ENCODE peak calls at places on chromosomes 16 and 17, in ten cellular contexts. One of them, this sample, is unnamed. For H3K9me3, the result is how much of the 10 kb centered on the place peaks cover.

GRCh38 chr17:32314636-32315035 is 27.3 kb downstream of the C17orf75 start:
- DNase-seq in H9: no peak
- DNase-seq in K562: no peak
- DNase-seq in lung: no peak
- DNase-seq in CD4-positive, CD25-positive, alpha-beta regulatory T cell: no peak
- DNase-seq in IMR-90: no peak
- DNase-seq in PC-9: no peak
- DNase-seq in tibial nerve: no peak
- DNase-seq in AG04450: no peak
- DNase-seq in left ventricle myocardium inferior: no peak
- DNase-seq in this sample: no peak

GRCh38 chr16:63530974-63531373 is 1494.7 kb upstream of the CDH8 start:
- DNase-seq in H9: no peak
- DNase-seq in K562: no peak
- DNase-seq in lung: no peak
- DNase-seq in CD4-positive, CD25-positive, alpha-beta regulatory T cell: no peak
- DNase-seq in IMR-90: no peak
- DNase-seq in PC-9: no peak
- DNase-seq in tibial nerve: no peak
- DNase-seq in AG04450: no peak
- DNase-seq in left ventricle myocardium inferior: no peak
- DNase-seq in this sample: peak

GRCh38 chr17:63978266-63979200 is 5.8 kb upstream of the SCN4A start:
- DNase-seq in H9: no peak
- DNase-seq in K562: no peak
- DNase-seq in lung: no peak
- DNase-seq in CD4-positive, CD25-positive, alpha-beta regulatory T cell: no peak
- DNase-seq in IMR-90: no peak
- DNase-seq in PC-9: no peak
- DNase-seq in tibial nerve: no peak
- DNase-seq in AG04450: no peak
- DNase-seq in left ventricle myocardium inferior: no peak
- DNase-seq in this sample: no peak

GRCh38 chr17:7034955-7035590 is 742 bp upstream of the SLC16A13 start:
- DNase-seq in H9: no peak
- DNase-seq in K562: no peak
- DNase-seq in lung: no peak
- DNase-seq in CD4-positive, CD25-positive, alpha-beta regulatory T cell: no peak
- DNase-seq in IMR-90: no peak
- DNase-seq in PC-9: no peak
- DNase-seq in tibial nerve: no peak
- DNase-seq in AG04450: no peak
- DNase-seq in left ventricle myocardium inferior: no peak
- DNase-seq in this sample: no peak

GRCh38 chr17:36641877-36642845 is 40.8 kb downstream of the MRM1 start:
- DNase-seq in H9: peak
- DNase-seq in K562: no peak
- DNase-seq in lung: no peak
- DNase-seq in CD4-positive, CD25-positive, alpha-beta regulatory T cell: no peak
- DNase-seq in IMR-90: no peak
- DNase-seq in PC-9: no peak
- DNase-seq in tibial nerve: no peak
- DNase-seq in AG04450: no peak
- DNase-seq in left ventricle myocardium inferior: no peak
- DNase-seq in this sample: peak

GRCh38 chr17:58312021-58312630 is 16.5 kb downstream of the TSPOAP1 start:
- DNase-seq in H9: no peak
- DNase-seq in K562: no peak
- DNase-seq in lung: no peak
- DNase-seq in CD4-positive, CD25-positive, alpha-beta regulatory T cell: no peak
- DNase-seq in IMR-90: no peak
- DNase-seq in PC-9: no peak
- DNase-seq in tibial nerve: no peak
- DNase-seq in AG04450: no peak
- DNase-seq in left ventricle myocardium inferior: no peak
- DNase-seq in this sample: no peak

GRCh38 chr16:65809627-65810026 is 556.9 kb upstream of the CDH5 start:
- DNase-seq in H9: no peak
- DNase-seq in K562: no peak
- DNase-seq in lung: no peak
- DNase-seq in CD4-positive, CD25-positive, alpha-beta regulatory T cell: no peak
- DNase-seq in IMR-90: no peak
- DNase-seq in PC-9: no peak
- DNase-seq in tibial nerve: no peak
- DNase-seq in AG04450: no peak
- DNase-seq in left ventricle myocardium inferior: no peak
- DNase-seq in this sample: no peak

GRCh38 chr17:36566081-36566480 is 21.4 kb downstream of the GGNBP2 start:
- DNase-seq in H9: no peak
- DNase-seq in K562: no peak
- DNase-seq in lung: no peak
- DNase-seq in CD4-positive, CD25-positive, alpha-beta regulatory T cell: no peak
- DNase-seq in IMR-90: no peak
- DNase-seq in PC-9: no peak
- DNase-seq in tibial nerve: no peak
- DNase-seq in AG04450: no peak
- DNase-seq in left ventricle myocardium inferior: no peak
- DNase-seq in this sample: no peak

GRCh38 chr17:64278614-64279013 is 15.6 kb upstream of the TEX2 start:
- DNase-seq in H9: no peak
- DNase-seq in K562: no peak
- DNase-seq in lung: no peak
- DNase-seq in CD4-positive, CD25-positive, alpha-beta regulatory T cell: no peak
- DNase-seq in IMR-90: peak
- DNase-seq in PC-9: no peak
- DNase-seq in tibial nerve: no peak
- DNase-seq in AG04450: no peak
- DNase-seq in left ventricle myocardium inferior: no peak
- DNase-seq in this sample: no peak

GRCh38 chr16:57299009-57299718 is 14.7 kb upstream of the PLLP start:
- DNase-seq in H9: no peak
- DNase-seq in K562: peak
- DNase-seq in lung: peak
- DNase-seq in CD4-positive, CD25-positive, alpha-beta regulatory T cell: peak
- DNase-seq in IMR-90: no peak
- DNase-seq in PC-9: no peak
- DNase-seq in tibial nerve: no peak
- DNase-seq in AG04450: peak
- DNase-seq in left ventricle myocardium inferior: no peak
- DNase-seq in this sample: no peak

GRCh38 chr17:59329558-59330313 is 1.7 kb upstream of the YPEL2 start:
- DNase-seq in H9: peak
- DNase-seq in K562: peak
- DNase-seq in lung: peak
- DNase-seq in CD4-positive, CD25-positive, alpha-beta regulatory T cell: peak
- DNase-seq in IMR-90: peak
- DNase-seq in PC-9: peak
- DNase-seq in tibial nerve: peak
- DNase-seq in AG04450: peak
- DNase-seq in left ventricle myocardium inferior: peak
- DNase-seq in this sample: peak

GRCh38 chr17:560379-560935 is 154.2 kb downstream of the VPS53 start:
- DNase-seq in H9: no peak
- DNase-seq in K562: no peak
- DNase-seq in lung: no peak
- DNase-seq in CD4-positive, CD25-positive, alpha-beta regulatory T cell: no peak
- DNase-seq in IMR-90: peak
- DNase-seq in PC-9: no peak
- DNase-seq in tibial nerve: peak
- DNase-seq in AG04450: no peak
- DNase-seq in left ventricle myocardium inferior: no peak
- DNase-seq in this sample: peak

DNA sequence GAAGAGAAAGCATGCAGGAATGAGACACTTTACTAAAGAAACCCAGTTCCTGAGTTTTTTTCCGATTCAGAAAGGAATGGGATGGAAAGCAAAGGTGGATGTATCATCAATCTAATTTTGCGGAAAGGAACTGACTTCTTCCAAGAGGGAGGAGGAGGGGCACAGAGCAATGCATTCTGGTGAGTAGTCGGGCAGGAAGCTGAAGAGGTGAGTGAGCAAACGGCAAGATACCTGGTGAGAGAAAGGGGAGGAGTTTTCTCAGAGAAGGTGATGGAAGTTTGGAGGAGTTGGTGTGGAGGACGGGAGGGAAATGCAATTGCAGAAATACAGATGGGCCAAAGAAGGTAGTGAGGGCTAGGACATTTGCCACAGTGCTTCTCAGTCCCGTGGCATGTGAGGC is 713.2 kb downstream of the KCNJ2 start:
- DNase-seq in H9: peak
- DNase-seq in K562: no peak
- DNase-seq in lung: no peak
- DNase-seq in CD4-positive, CD25-positive, alpha-beta regulatory T cell: no peak
- DNase-seq in IMR-90: no peak
- DNase-seq in PC-9: no peak
- DNase-seq in tibial nerve: no peak
- DNase-seq in AG04450: no peak
- DNase-seq in left ventricle myocardium inferior: no peak
- DNase-seq in this sample: no peak
- H3K9me3 ChIP-seq in H9: under half
- H3K9me3 ChIP-seq in K562: under half
- H3K9me3 ChIP-seq in lung: under half
- H3K9me3 ChIP-seq in CD4-positive, CD25-positive, alpha-beta regulatory T cell: under half
- H3K9me3 ChIP-seq in IMR-90: under half
- H3K9me3 ChIP-seq in PC-9: under half
- H3K9me3 ChIP-seq in tibial nerve: under half
- H3K9me3 ChIP-seq in AG04450: under half
- H3K9me3 ChIP-seq in left ventricle myocardium inferior: under half
- H3K9me3 ChIP-seq in this sample: under half

GRCh38 chr16:4309102-4309832 is 6.6 kb upstream of the GLIS2 start:
- DNase-seq in H9: peak
- DNase-seq in K562: no peak
- DNase-seq in lung: no peak
- DNase-seq in CD4-positive, CD25-positive, alpha-beta regulatory T cell: no peak
- DNase-seq in IMR-90: no peak
- DNase-seq in PC-9: no peak
- DNase-seq in tibial nerve: no peak
- DNase-seq in AG04450: no peak
- DNase-seq in left ventricle myocardium inferior: no peak
- DNase-seq in this sample: no peak

GRCh38 chr16:4306439-4307214 is 9.2 kb upstream of the GLIS2 start:
- DNase-seq in H9: peak
- DNase-seq in K562: no peak
- DNase-seq in lung: no peak
- DNase-seq in CD4-positive, CD25-positive, alpha-beta regulatory T cell: peak
- DNase-seq in IMR-90: no peak
- DNase-seq in PC-9: no peak
- DNase-seq in tibial nerve: no peak
- DNase-seq in AG04450: no peak
- DNase-seq in left ventricle myocardium inferior: no peak
- DNase-seq in this sample: peak

GRCh38 chr16:4307215-4308037 is 8.4 kb upstream of the GLIS2 start:
- DNase-seq in H9: peak
- DNase-seq in K562: peak
- DNase-seq in lung: peak
- DNase-seq in CD4-positive, CD25-positive, alpha-beta regulatory T cell: peak
- DNase-seq in IMR-90: peak
- DNase-seq in PC-9: peak
- DNase-seq in tibial nerve: peak
- DNase-seq in AG04450: peak
- DNase-seq in left ventricle myocardium inferior: peak
- DNase-seq in this sample: peak

GRCh38 chr16:4313563-4314531 is 2.0 kb upstream of the GLIS2 start:
- DNase-seq in H9: peak
- DNase-seq in K562: peak
- DNase-seq in lung: peak
- DNase-seq in CD4-positive, CD25-positive, alpha-beta regulatory T cell: no peak
- DNase-seq in IMR-90: no peak
- DNase-seq in PC-9: peak
- DNase-seq in tibial nerve: no peak
- DNase-seq in AG04450: no peak
- DNase-seq in left ventricle myocardium inferior: no peak
- DNase-seq in this sample: peak

GRCh38 chr16:4309833-4310266 is 6.0 kb upstream of the GLIS2 start:
- DNase-seq in H9: peak
- DNase-seq in K562: no peak
- DNase-seq in lung: peak
- DNase-seq in CD4-positive, CD25-positive, alpha-beta regulatory T cell: peak
- DNase-seq in IMR-90: peak
- DNase-seq in PC-9: peak
- DNase-seq in tibial nerve: peak
- DNase-seq in AG04450: peak
- DNase-seq in left ventricle myocardium inferior: peak
- DNase-seq in this sample: peak
- H3K27ac ChIP-seq in H9: no peak
- H3K27ac ChIP-seq in K562: no peak
- H3K27ac ChIP-seq in lung: peak
- H3K27ac ChIP-seq in CD4-positive, CD25-positive, alpha-beta regulatory T cell: no peak
- H3K27ac ChIP-seq in IMR-90: peak
- H3K27ac ChIP-seq in PC-9: no peak
- H3K27ac ChIP-seq in tibial nerve: peak
- H3K27ac ChIP-seq in AG04450: peak
- H3K27ac ChIP-seq in left ventricle myocardium inferior: peak
- H3K27ac ChIP-seq in this sample: peak

DNA sequence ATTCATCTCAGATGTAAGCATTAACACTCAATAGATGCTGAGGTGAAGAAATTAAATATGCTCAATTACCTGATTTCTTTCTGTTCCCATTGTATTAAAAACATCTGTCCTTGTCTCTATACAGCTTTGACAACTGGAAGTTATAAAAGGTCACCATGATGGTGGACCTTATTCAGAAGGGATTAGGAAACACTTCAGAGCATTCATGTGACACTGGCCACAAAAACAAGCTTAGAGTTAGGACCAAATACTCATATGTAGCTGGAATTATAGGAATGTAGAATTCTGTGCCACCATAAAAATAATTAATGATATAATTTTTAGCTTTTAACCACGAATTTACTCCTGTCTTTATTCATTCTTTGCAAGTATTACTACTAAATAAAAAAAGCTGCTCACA is 63.5 kb downstream of the CACNG1 start:
- DNase-seq in H9: no peak
- DNase-seq in K562: no peak
- DNase-seq in lung: no peak
- DNase-seq in CD4-positive, CD25-positive, alpha-beta regulatory T cell: no peak
- DNase-seq in IMR-90: no peak
- DNase-seq in PC-9: no peak
- DNase-seq in tibial nerve: no peak
- DNase-seq in AG04450: no peak
- DNase-seq in left ventricle myocardium inferior: no peak
- DNase-seq in this sample: no peak
- H3K9me3 ChIP-seq in H9: under half
- H3K9me3 ChIP-seq in K562: under half
- H3K9me3 ChIP-seq in lung: under half
- H3K9me3 ChIP-seq in CD4-positive, CD25-positive, alpha-beta regulatory T cell: under half
- H3K9me3 ChIP-seq in IMR-90: under half
- H3K9me3 ChIP-seq in PC-9: under half
- H3K9me3 ChIP-seq in tibial nerve: under half
- H3K9me3 ChIP-seq in AG04450: under half
- H3K9me3 ChIP-seq in left ventricle myocardium inferior: under half
- H3K9me3 ChIP-seq in this sample: under half

GRCh38 chr16:70687172-70687531 is 1.3 kb upstream of the MTSS2 start:
- DNase-seq in H9: no peak
- DNase-seq in K562: no peak
- DNase-seq in lung: no peak
- DNase-seq in CD4-positive, CD25-positive, alpha-beta regulatory T cell: no peak
- DNase-seq in IMR-90: no peak
- DNase-seq in PC-9: no peak
- DNase-seq in tibial nerve: no peak
- DNase-seq in AG04450: no peak
- DNase-seq in left ventricle myocardium inferior: no peak
- DNase-seq in this sample: no peak
- H3K27ac ChIP-seq in H9: no peak
- H3K27ac ChIP-seq in K562: no peak
- H3K27ac ChIP-seq in lung: peak
- H3K27ac ChIP-seq in CD4-positive, CD25-positive, alpha-beta regulatory T cell: no peak
- H3K27ac ChIP-seq in IMR-90: peak
- H3K27ac ChIP-seq in PC-9: no peak
- H3K27ac ChIP-seq in tibial nerve: peak
- H3K27ac ChIP-seq in AG04450: peak
- H3K27ac ChIP-seq in left ventricle myocardium inferior: peak
- H3K27ac ChIP-seq in this sample: peak

This sample was measured in cardiac muscle cell.